ENCODE peak calls at places on chromosomes 7 and 10, in eight cellular contexts. I, F, T, P, C, O, X and D are unnamed samples.

GRCh38 chr7:91636129-91636724 is 244.3 kb downstream of the MTERF1 start:
- DNase-seq in I (peak), F (peak), T (peak), P (peak), C (no peak), O (peak), X (peak), D (peak)

GRCh38 chr10:70885931-70886903 is 2.1 kb downstream of the PCBD1 start:
- DNase-seq in I (no peak), F (no peak), T (no peak), P (no peak), C (no peak), O (no peak), X (no peak), D (peak)

GRCh38 chr10:127964644-127965043 is 57.7 kb downstream of the PTPRE start:
- DNase-seq in I (no peak), F (no peak), T (no peak), P (no peak), C (no peak), O (no peak), X (no peak), D (no peak)

GRCh38 chr7:108291791-108292440 is 161.8 kb upstream of the LAMB4 start:
- DNase-seq in I (no peak), F (no peak), T (no peak), P (no peak), C (no peak), O (no peak), X (no peak), D (no peak)

GRCh38 chr7:55642266-55642665 is 70.0 kb upstream of the VOPP1 start:
- DNase-seq in I (no peak), F (no peak), T (peak), P (no peak), C (no peak), O (no peak), X (no peak), D (no peak)

GRCh38 chr10:119330342-119330741 is 123.0 kb downstream of the GRK5 start:
- DNase-seq in I (no peak), F (no peak), T (peak), P (no peak), C (no peak), O (peak), X (no peak), D (no peak)

GRCh38 chr10:5566606-5567005 is 41.8 kb downstream of the CALML3 start:
- DNase-seq in I (no peak), F (no peak), T (peak), P (no peak), C (no peak), O (no peak), X (no peak), D (no peak)

GRCh38 chr7:157415486-157415885 is 78.7 kb downstream of the DNAJB6 start:
- DNase-seq in I (no peak), F (no peak), T (no peak), P (no peak), C (no peak), O (no peak), X (no peak), D (no peak)

GRCh38 chr7:50940621-50941020 is 157.9 kb upstream of the GRB10 start:
- DNase-seq in I (no peak), F (no peak), T (no peak), P (no peak), C (no peak), O (no peak), X (peak), D (no peak)

GRCh38 chr10:71891437-71891836 is 40.4 kb upstream of the PSAP start:
- DNase-seq in I (no peak), F (no peak), T (no peak), P (no peak), C (no peak), O (no peak), X (no peak), D (no peak)

GRCh38 chr7:108650487-108650886 is 80.8 kb downstream of the DNAJB9 start:
- DNase-seq in I (no peak), F (no peak), T (peak), P (no peak), C (no peak), O (no peak), X (peak), D (peak)

GRCh38 chr10:112409274-112409673 is 35.4 kb downstream of the ACSL5 start:
- DNase-seq in I (no peak), F (no peak), T (no peak), P (no peak), C (no peak), O (no peak), X (no peak), D (no peak)

GRCh38 chr10:66651308-66652082 is 274.3 kb upstream of the LRRTM3 start:
- DNase-seq in I (no peak), F (no peak), T (no peak), P (no peak), C (no peak), O (no peak), X (no peak), D (no peak)

GRCh38 chr10:22854935-22855421 is 72.9 kb upstream of the ARMC3 start:
- DNase-seq in I (no peak), F (peak), T (no peak), P (no peak), C (no peak), O (no peak), X (peak), D (no peak)

GRCh38 chr10:32256613-32257437 is 90.1 kb downstream of the EPC1 start:
- DNase-seq in I (peak), F (peak), T (peak), P (peak), C (peak), O (peak), X (peak), D (peak)

GRCh38 chr7:116952640-116953371 is 495 bp upstream of the ST7 start:
- DNase-seq in I (peak), F (peak), T (no peak), P (peak), C (peak), O (peak), X (peak), D (no peak)

GRCh38 chr10:120507175-120507574 is 50.1 kb downstream of the PLPP4 start:
- DNase-seq in I (no peak), F (no peak), T (no peak), P (no peak), C (no peak), O (no peak), X (no peak), D (no peak)

GRCh38 chr10:6583447-6583846 is 3.4 kb upstream of the PRKCQ start:
- DNase-seq in I (no peak), F (no peak), T (no peak), P (no peak), C (no peak), O (no peak), X (no peak), D (no peak)

GRCh38 chr10:79137826-79138225 is 69.1 kb downstream of the ZMIZ1 start:
- DNase-seq in I (no peak), F (no peak), T (no peak), P (no peak), C (no peak), O (no peak), X (peak), D (no peak)

GRCh38 chr10:79400567-79401004 is 44.8 kb downstream of the ZCCHC24 start:
- DNase-seq in I (no peak), F (peak), T (peak), P (peak), C (no peak), O (peak), X (peak), D (no peak)

GRCh38 chr10:17512341-17513001 is 58.1 kb upstream of the ST8SIA6 start:
- DNase-seq in I (peak), F (peak), T (peak), P (peak), C (peak), O (no peak), X (peak), D (peak)

GRCh38 chr7:151400626-151401315 is 9.1 kb downstream of the WDR86 start:
- DNase-seq in I (no peak), F (no peak), T (no peak), P (no peak), C (no peak), O (no peak), X (no peak), D (no peak)

GRCh38 chr10:102431452-102432124 is 786 bp downstream of the CUEDC2 start:
- DNase-seq in I (no peak), F (peak), T (no peak), P (no peak), C (no peak), O (peak), X (peak), D (no peak)

GRCh38 chr7:1851731-1852531 is 181.9 kb downstream of the ELFN1 start:
- DNase-seq in I (no peak), F (no peak), T (no peak), P (no peak), C (no peak), O (peak), X (no peak), D (peak)

GRCh38 chr7:101066858-101067227 is 18.4 kb upstream of the TRIM56 start:
- DNase-seq in I (no peak), F (no peak), T (peak), P (no peak), C (no peak), O (no peak), X (peak), D (no peak)

GRCh38 chr7:47816647-47817046 is 131.6 kb downstream of the PKD1L1 start:
- DNase-seq in I (no peak), F (no peak), T (peak), P (no peak), C (no peak), O (no peak), X (no peak), D (no peak)

GRCh38 chr10:52783726-52784125 is 11.1 kb upstream of the MBL2 start:
- DNase-seq in I (no peak), F (no peak), T (peak), P (no peak), C (no peak), O (no peak), X (no peak), D (no peak)

GRCh38 chr7:108396094-108396493 is 60.1 kb downstream of the NRCAM start:
- DNase-seq in I (no peak), F (no peak), T (no peak), P (no peak), C (no peak), O (no peak), X (no peak), D (no peak)

GRCh38 chr10:114304017-114304565 is 65.0 kb downstream of the VWA2 start:
- DNase-seq in I (peak), F (peak), T (peak), P (peak), C (peak), O (peak), X (peak), D (peak)

GRCh38 chr7:108385834-108386422 is 70.3 kb downstream of the NRCAM start:
- DNase-seq in I (no peak), F (no peak), T (no peak), P (no peak), C (no peak), O (no peak), X (no peak), D (no peak)

GRCh38 chr7:139339025-139339424 is 2.1 kb upstream of the FMC1 start:
- DNase-seq in I (no peak), F (no peak), T (no peak), P (no peak), C (no peak), O (no peak), X (no peak), D (no peak)

GRCh38 chr7:127514499-127514898 is 70.9 kb downstream of the GCC1 start:
- DNase-seq in I (no peak), F (peak), T (peak), P (peak), C (no peak), O (peak), X (peak), D (peak)

GRCh38 chr10:85657478-85658113 is 709.0 kb downstream of the GRID1 start:
- DNase-seq in I (no peak), F (no peak), T (no peak), P (no peak), C (no peak), O (no peak), X (no peak), D (no peak)

GRCh38 chr10:91796332-91797076 is 1.7 kb upstream of the TNKS2 start:
- DNase-seq in I (no peak), F (peak), T (peak), P (no peak), C (peak), O (peak), X (peak), D (no peak)

GRCh38 chr10:1517684-1518083 is 219.6 kb downstream of the ADARB2 start:
- DNase-seq in I (no peak), F (no peak), T (no peak), P (no peak), C (no peak), O (no peak), X (no peak), D (no peak)

DNA sequence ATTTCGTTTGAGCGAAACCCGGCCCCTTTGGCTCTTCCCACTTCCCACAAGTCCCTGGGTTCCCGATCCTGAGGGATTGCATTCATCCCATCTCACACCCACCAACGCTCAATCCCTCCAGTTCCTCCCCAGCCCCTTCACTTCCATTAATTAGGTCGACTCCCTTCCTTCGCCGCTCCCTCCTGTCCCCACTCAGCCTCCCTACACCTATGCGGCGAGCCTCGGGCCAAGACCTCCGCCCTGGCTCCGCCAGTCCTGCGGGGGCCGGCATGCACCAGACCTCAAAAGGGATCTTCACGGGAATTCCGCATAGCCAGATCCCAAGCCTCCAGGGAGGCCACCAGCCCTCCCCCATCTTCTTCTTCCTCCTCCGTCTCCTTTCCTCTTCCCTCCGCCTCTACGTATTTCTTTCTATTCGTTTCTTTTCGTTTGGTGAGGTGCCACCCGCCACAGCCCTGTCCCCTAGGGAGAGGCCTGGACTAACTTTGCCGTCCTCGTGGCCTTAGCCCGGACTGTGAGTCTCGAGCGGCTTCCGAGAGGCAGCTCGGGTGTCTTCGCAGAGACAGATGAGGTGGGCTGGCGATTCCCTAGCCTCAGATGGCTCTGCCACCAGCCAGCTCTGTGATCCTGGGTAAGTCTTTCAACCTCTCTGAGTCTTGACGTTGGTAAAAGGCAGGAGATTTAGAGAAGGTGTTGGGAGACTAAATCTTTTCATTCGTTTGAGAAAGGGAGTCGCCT is 8.0 kb upstream of the LBX1 start:
- DNase-seq in I (no peak), F (no peak), T (no peak), P (no peak), C (no peak), O (no peak), X (no peak), D (no peak)
- H3K4me3 ChIP-seq in I (no peak), F (no peak), T (no peak), P (no peak), C (no peak), O (no peak), X (no peak), D (no peak)

DNA sequence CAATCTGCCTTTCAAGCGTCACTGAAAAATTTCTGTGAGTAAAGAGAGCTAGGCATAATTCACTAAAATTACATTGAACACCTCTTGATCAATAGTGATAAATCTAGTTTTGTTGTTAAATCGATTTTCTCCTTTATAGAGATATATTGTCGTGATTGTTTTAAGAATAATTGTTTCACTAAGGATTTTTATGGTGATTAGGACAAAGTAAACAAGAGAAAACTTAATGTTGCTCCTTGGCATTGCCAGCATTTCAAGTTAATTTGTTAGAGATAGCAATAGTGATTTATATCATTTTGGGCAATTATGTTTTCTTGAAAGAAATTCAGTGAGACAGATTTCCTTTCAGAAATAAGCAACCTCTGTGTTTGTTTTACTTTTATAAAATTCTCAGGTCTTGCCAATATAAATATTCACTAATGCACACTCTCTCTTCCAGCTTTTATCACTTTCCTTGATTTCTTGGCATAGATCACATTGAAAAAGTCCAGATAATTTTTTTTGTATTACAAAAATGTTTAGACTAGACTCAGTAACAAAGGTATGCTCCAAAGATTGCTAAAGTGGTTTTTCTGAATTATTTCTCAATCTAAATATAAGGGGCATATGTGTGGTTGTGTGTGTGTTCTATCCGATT is 538.7 kb downstream of the TFEC start:
- DNase-seq in I (no peak), F (no peak), T (no peak), P (no peak), C (no peak), O (no peak), X (peak), D (no peak)
- H3K4me3 ChIP-seq in I (no peak), F (no peak), T (no peak), P (no peak), C (no peak), O (no peak), X (no peak), D (no peak)

GRCh38 chr10:13528138-13528874 is 508 bp downstream of the BEND7 start:
- DNase-seq in I (no peak), F (peak), T (peak), P (no peak), C (no peak), O (peak), X (no peak), D (no peak)
- H3K4me3 ChIP-seq in I (peak), F (peak), T (peak), P (peak), C (peak), O (peak), X (peak), D (peak)

GRCh38 chr7:103010220-103010607 is 64.4 kb downstream of the FBXL13 start:
- DNase-seq in I (no peak), F (no peak), T (no peak), P (no peak), C (no peak), O (no peak), X (no peak), D (no peak)

GRCh38 chr7:103011650-103012049 is 62.9 kb downstream of the FBXL13 start:
- DNase-seq in I (no peak), F (no peak), T (no peak), P (no peak), C (no peak), O (no peak), X (no peak), D (no peak)

GRCh38 chr7:103009466-103010219 is 65.0 kb downstream of the FBXL13 start:
- DNase-seq in I (no peak), F (no peak), T (peak), P (no peak), C (no peak), O (no peak), X (no peak), D (no peak)
- H3K4me3 ChIP-seq in I (no peak), F (no peak), T (no peak), P (no peak), C (no peak), O (no peak), X (no peak), D (no peak)

GRCh38 chr7:155578016-155578415 is 31.7 kb upstream of the CNPY1 start:
- DNase-seq in I (no peak), F (no peak), T (no peak), P (no peak), C (no peak), O (no peak), X (no peak), D (no peak)

GRCh38 chr7:155576416-155576815 is 30.1 kb upstream of the CNPY1 start:
- DNase-seq in I (no peak), F (no peak), T (no peak), P (no peak), C (no peak), O (no peak), X (no peak), D (no peak)

GRCh38 chr7:155577509-155577905 is 31.1 kb upstream of the CNPY1 start:
- DNase-seq in I (no peak), F (no peak), T (no peak), P (no peak), C (no peak), O (no peak), X (no peak), D (no peak)

GRCh38 chr7:155574556-155574955 is 28.2 kb upstream of the CNPY1 start:
- DNase-seq in I (no peak), F (no peak), T (no peak), P (no peak), C (no peak), O (no peak), X (no peak), D (no peak)

GRCh38 chr7:155576900-155577508 is 30.6 kb upstream of the CNPY1 start:
- DNase-seq in I (no peak), F (peak), T (no peak), P (peak), C (no peak), O (no peak), X (no peak), D (no peak)
- H3K4me3 ChIP-seq in I (no peak), F (no peak), T (no peak), P (no peak), C (no peak), O (no peak), X (no peak), D (no peak)

GRCh38 chr7:492714-493065 is 27.0 kb downstream of the PDGFA start:
- DNase-seq in I (no peak), F (no peak), T (no peak), P (no peak), C (no peak), O (no peak), X (no peak), D (no peak)
- H3K4me3 ChIP-seq in I (no peak), F (no peak), T (no peak), P (no peak), C (no peak), O (no peak), X (no peak), D (no peak)